ENCODE peak calls at places on chromosome 16, in seven cellular contexts. One of them, this sample, is unnamed.

GRCh38 chr16:65301029-65301428 is 179.2 kb upstream of the CDH11 start:
- DNase-seq in brain microvascular endothelial cell: no peak
- DNase-seq in GM10248: no peak
- DNase-seq in progenitor cell of endocrine pancreas: no peak
- DNase-seq in cardiac fibroblast: no peak
- DNase-seq in cardiac muscle cell: no peak
- DNase-seq in PC-3: no peak
- DNase-seq in this sample: no peak

GRCh38 chr16:84186685-84187437 is at the start of gene TAF1C:
- DNase-seq in brain microvascular endothelial cell: peak
- DNase-seq in GM10248: peak
- DNase-seq in progenitor cell of endocrine pancreas: peak
- DNase-seq in cardiac fibroblast: peak
- DNase-seq in cardiac muscle cell: peak
- DNase-seq in PC-3: peak
- DNase-seq in this sample: peak

GRCh38 chr16:83891742-83892141 is 7.2 kb upstream of the MLYCD start:
- DNase-seq in brain microvascular endothelial cell: no peak
- DNase-seq in GM10248: no peak
- DNase-seq in progenitor cell of endocrine pancreas: no peak
- DNase-seq in cardiac fibroblast: no peak
- DNase-seq in cardiac muscle cell: no peak
- DNase-seq in PC-3: no peak
- DNase-seq in this sample: no peak

GRCh38 chr16:1791943-1792812 is 1.3 kb downstream of the IGFALS start:
- DNase-seq in brain microvascular endothelial cell: no peak
- DNase-seq in GM10248: no peak
- DNase-seq in progenitor cell of endocrine pancreas: peak
- DNase-seq in cardiac fibroblast: no peak
- DNase-seq in cardiac muscle cell: no peak
- DNase-seq in PC-3: no peak
- DNase-seq in this sample: no peak

GRCh38 chr16:28873543-28874201 is 4.6 kb upstream of the ATP2A1 start:
- DNase-seq in brain microvascular endothelial cell: no peak
- DNase-seq in GM10248: peak
- DNase-seq in progenitor cell of endocrine pancreas: no peak
- DNase-seq in cardiac fibroblast: peak
- DNase-seq in cardiac muscle cell: peak
- DNase-seq in PC-3: peak
- DNase-seq in this sample: peak

GRCh38 chr16:30535777-30536190 is 1.1 kb upstream of the ZNF747 start:
- DNase-seq in brain microvascular endothelial cell: peak
- DNase-seq in GM10248: peak
- DNase-seq in progenitor cell of endocrine pancreas: no peak
- DNase-seq in cardiac fibroblast: peak
- DNase-seq in cardiac muscle cell: peak
- DNase-seq in PC-3: peak
- DNase-seq in this sample: peak

GRCh38 chr16:54928016-54928356 is 2.7 kb upstream of the IRX5 start:
- DNase-seq in brain microvascular endothelial cell: no peak
- DNase-seq in GM10248: no peak
- DNase-seq in progenitor cell of endocrine pancreas: no peak
- DNase-seq in cardiac fibroblast: peak
- DNase-seq in cardiac muscle cell: peak
- DNase-seq in PC-3: no peak
- DNase-seq in this sample: no peak

GRCh38 chr16:25210758-25211157 is 6.0 kb upstream of the AQP8 start:
- DNase-seq in brain microvascular endothelial cell: peak
- DNase-seq in GM10248: no peak
- DNase-seq in progenitor cell of endocrine pancreas: no peak
- DNase-seq in cardiac fibroblast: peak
- DNase-seq in cardiac muscle cell: peak
- DNase-seq in PC-3: peak
- DNase-seq in this sample: no peak

GRCh38 chr16:53058882-53059281 is 4.1 kb downstream of the CHD9 start:
- DNase-seq in brain microvascular endothelial cell: no peak
- DNase-seq in GM10248: no peak
- DNase-seq in progenitor cell of endocrine pancreas: no peak
- DNase-seq in cardiac fibroblast: no peak
- DNase-seq in cardiac muscle cell: no peak
- DNase-seq in PC-3: no peak
- DNase-seq in this sample: no peak

GRCh38 chr16:57061084-57061905 is 31.1 kb upstream of the CPNE2 start:
- DNase-seq in brain microvascular endothelial cell: no peak
- DNase-seq in GM10248: no peak
- DNase-seq in progenitor cell of endocrine pancreas: no peak
- DNase-seq in cardiac fibroblast: peak
- DNase-seq in cardiac muscle cell: peak
- DNase-seq in PC-3: peak
- DNase-seq in this sample: no peak

GRCh38 chr16:87812200-87812656 is 46.4 kb upstream of the KLHDC4 start:
- DNase-seq in brain microvascular endothelial cell: no peak
- DNase-seq in GM10248: no peak
- DNase-seq in progenitor cell of endocrine pancreas: no peak
- DNase-seq in cardiac fibroblast: no peak
- DNase-seq in cardiac muscle cell: no peak
- DNase-seq in PC-3: no peak
- DNase-seq in this sample: no peak

GRCh38 chr16:50252082-50252611 is 14.2 kb upstream of the ADCY7 start:
- DNase-seq in brain microvascular endothelial cell: no peak
- DNase-seq in GM10248: no peak
- DNase-seq in progenitor cell of endocrine pancreas: no peak
- DNase-seq in cardiac fibroblast: no peak
- DNase-seq in cardiac muscle cell: no peak
- DNase-seq in PC-3: no peak
- DNase-seq in this sample: no peak

GRCh38 chr16:50673496-50674275 is 7.4 kb downstream of the SNX20 start:
- DNase-seq in brain microvascular endothelial cell: no peak
- DNase-seq in GM10248: no peak
- DNase-seq in progenitor cell of endocrine pancreas: no peak
- DNase-seq in cardiac fibroblast: no peak
- DNase-seq in cardiac muscle cell: no peak
- DNase-seq in PC-3: no peak
- DNase-seq in this sample: no peak

GRCh38 chr16:27911486-27911885 is 152.0 kb downstream of the GSG1L start:
- DNase-seq in brain microvascular endothelial cell: no peak
- DNase-seq in GM10248: no peak
- DNase-seq in progenitor cell of endocrine pancreas: no peak
- DNase-seq in cardiac fibroblast: no peak
- DNase-seq in cardiac muscle cell: no peak
- DNase-seq in PC-3: no peak
- DNase-seq in this sample: no peak

GRCh38 chr16:50496990-50497389 is 51.2 kb upstream of the NKD1 start:
- DNase-seq in brain microvascular endothelial cell: peak
- DNase-seq in GM10248: no peak
- DNase-seq in progenitor cell of endocrine pancreas: no peak
- DNase-seq in cardiac fibroblast: no peak
- DNase-seq in cardiac muscle cell: no peak
- DNase-seq in PC-3: no peak
- DNase-seq in this sample: no peak

GRCh38 chr16:88341551-88342290 is 41.0 kb upstream of the ZNF469 start:
- DNase-seq in brain microvascular endothelial cell: no peak
- DNase-seq in GM10248: no peak
- DNase-seq in progenitor cell of endocrine pancreas: no peak
- DNase-seq in cardiac fibroblast: no peak
- DNase-seq in cardiac muscle cell: no peak
- DNase-seq in PC-3: no peak
- DNase-seq in this sample: no peak

GRCh38 chr16:9818702-9819101 is 363.5 kb downstream of the GRIN2A start:
- DNase-seq in brain microvascular endothelial cell: no peak
- DNase-seq in GM10248: no peak
- DNase-seq in progenitor cell of endocrine pancreas: no peak
- DNase-seq in cardiac fibroblast: no peak
- DNase-seq in cardiac muscle cell: no peak
- DNase-seq in PC-3: no peak
- DNase-seq in this sample: no peak

GRCh38 chr16:9821970-9822369 is 360.3 kb downstream of the GRIN2A start:
- DNase-seq in brain microvascular endothelial cell: no peak
- DNase-seq in GM10248: no peak
- DNase-seq in progenitor cell of endocrine pancreas: no peak
- DNase-seq in cardiac fibroblast: no peak
- DNase-seq in cardiac muscle cell: no peak
- DNase-seq in PC-3: no peak
- DNase-seq in this sample: no peak

GRCh38 chr16:9820481-9821246 is 361.6 kb downstream of the GRIN2A start:
- DNase-seq in brain microvascular endothelial cell: no peak
- DNase-seq in GM10248: no peak
- DNase-seq in progenitor cell of endocrine pancreas: peak
- DNase-seq in cardiac fibroblast: no peak
- DNase-seq in cardiac muscle cell: no peak
- DNase-seq in PC-3: no peak
- DNase-seq in this sample: no peak

GRCh38 chr16:9823510-9823909 is 358.7 kb downstream of the GRIN2A start:
- DNase-seq in brain microvascular endothelial cell: no peak
- DNase-seq in GM10248: no peak
- DNase-seq in progenitor cell of endocrine pancreas: no peak
- DNase-seq in cardiac fibroblast: no peak
- DNase-seq in cardiac muscle cell: no peak
- DNase-seq in PC-3: no peak
- DNase-seq in this sample: no peak

DNA sequence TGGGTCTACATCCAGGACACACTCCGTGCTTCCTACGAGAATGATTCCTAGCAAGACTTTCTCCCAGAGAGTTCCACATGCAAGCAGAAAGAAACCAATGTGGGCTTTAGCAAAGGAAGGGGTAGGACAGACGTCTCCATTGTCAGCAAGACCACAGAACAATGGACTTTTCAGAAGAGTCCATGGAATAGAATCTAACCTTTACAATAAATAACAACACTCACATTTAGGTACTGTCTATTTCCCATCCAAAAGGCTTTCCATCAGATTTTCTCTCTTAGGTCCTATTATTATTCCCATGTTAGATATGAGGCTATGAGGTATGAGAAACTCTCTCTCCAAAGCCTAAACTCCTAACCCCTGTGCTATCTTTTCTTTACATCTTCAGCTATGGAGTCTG is 360.9 kb downstream of the GRIN2A start:
- DNase-seq in brain microvascular endothelial cell: no peak
- DNase-seq in GM10248: no peak
- DNase-seq in progenitor cell of endocrine pancreas: no peak
- DNase-seq in cardiac fibroblast: no peak
- DNase-seq in cardiac muscle cell: no peak
- DNase-seq in PC-3: no peak
- DNase-seq in this sample: no peak
- TF ChIP-seq CTCF in brain microvascular endothelial cell: no peak
- TF ChIP-seq CTCF in GM10248: no peak
- TF ChIP-seq CTCF in progenitor cell of endocrine pancreas: no peak
- TF ChIP-seq CTCF in cardiac fibroblast: no peak
- TF ChIP-seq CTCF in cardiac muscle cell: no peak
- TF ChIP-seq CTCF in PC-3: no peak
- TF ChIP-seq CTCF in this sample: no peak

DNA sequence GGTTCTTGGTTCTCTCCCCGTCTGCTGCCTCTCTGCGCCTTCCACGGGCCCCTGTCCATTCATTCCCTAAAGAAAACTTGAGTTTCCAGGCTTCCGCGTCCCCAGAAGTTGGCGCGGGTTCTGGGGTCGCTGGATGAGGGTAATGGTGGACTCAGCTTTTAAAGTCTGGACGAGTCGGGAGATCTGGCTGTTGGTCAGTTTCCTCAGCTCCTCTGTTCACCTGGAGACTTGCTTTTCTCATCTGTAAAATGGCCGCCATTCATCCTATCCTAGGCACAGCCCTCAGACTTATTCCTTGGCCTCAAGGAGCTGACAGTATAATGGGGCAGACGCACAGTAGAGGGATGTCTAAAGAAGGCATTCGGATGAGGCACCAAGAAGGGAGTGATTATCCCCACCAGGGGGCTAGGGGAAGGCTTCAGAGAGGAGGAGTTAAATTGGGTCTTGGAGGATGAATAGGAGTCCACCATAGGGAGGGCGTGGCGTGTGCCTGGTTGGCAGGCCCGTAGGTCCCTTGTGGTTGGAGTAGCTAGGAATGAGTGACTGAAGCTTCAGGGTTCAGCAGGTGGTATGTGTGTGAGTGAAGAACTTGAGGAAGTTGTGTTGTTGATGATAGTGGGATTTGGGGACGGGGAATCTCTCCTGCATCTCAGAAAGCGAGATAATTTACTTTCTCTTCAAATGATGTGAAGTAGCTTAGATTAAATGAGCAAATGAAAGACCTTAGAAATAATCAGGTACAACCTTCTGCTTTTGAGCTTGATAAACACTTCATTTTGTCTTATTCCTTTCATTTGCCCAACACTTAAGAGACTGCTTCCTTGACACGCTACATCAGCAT is 655 bp downstream of the VPS35L start:
- DNase-seq in brain microvascular endothelial cell: peak
- DNase-seq in GM10248: peak
- DNase-seq in progenitor cell of endocrine pancreas: peak
- DNase-seq in cardiac fibroblast: peak
- DNase-seq in cardiac muscle cell: peak
- DNase-seq in PC-3: peak
- DNase-seq in this sample: peak
- TF ChIP-seq CTCF in brain microvascular endothelial cell: peak
- TF ChIP-seq CTCF in GM10248: no peak
- TF ChIP-seq CTCF in progenitor cell of endocrine pancreas: peak
- TF ChIP-seq CTCF in cardiac fibroblast: peak
- TF ChIP-seq CTCF in cardiac muscle cell: peak
- TF ChIP-seq CTCF in PC-3: no peak
- TF ChIP-seq CTCF in this sample: no peak

GRCh38 chr16:67294927-67295326 is 15.6 kb downstream of the PLEKHG4 start:
- DNase-seq in brain microvascular endothelial cell: no peak
- DNase-seq in GM10248: no peak
- DNase-seq in progenitor cell of endocrine pancreas: no peak
- DNase-seq in cardiac fibroblast: no peak
- DNase-seq in cardiac muscle cell: peak
- DNase-seq in PC-3: no peak
- DNase-seq in this sample: no peak

GRCh38 chr16:67298277-67298676 is 18.9 kb downstream of the PLEKHG4 start:
- DNase-seq in brain microvascular endothelial cell: no peak
- DNase-seq in GM10248: no peak
- DNase-seq in progenitor cell of endocrine pancreas: no peak
- DNase-seq in cardiac fibroblast: no peak
- DNase-seq in cardiac muscle cell: no peak
- DNase-seq in PC-3: no peak
- DNase-seq in this sample: no peak

GRCh38 chr16:67294171-67294757 is 14.9 kb downstream of the PLEKHG4 start:
- DNase-seq in brain microvascular endothelial cell: no peak
- DNase-seq in GM10248: no peak
- DNase-seq in progenitor cell of endocrine pancreas: no peak
- DNase-seq in cardiac fibroblast: no peak
- DNase-seq in cardiac muscle cell: no peak
- DNase-seq in PC-3: no peak
- DNase-seq in this sample: no peak

GRCh38 chr16:67299269-67299668 is 19.9 kb downstream of the PLEKHG4 start:
- DNase-seq in brain microvascular endothelial cell: no peak
- DNase-seq in GM10248: no peak
- DNase-seq in progenitor cell of endocrine pancreas: no peak
- DNase-seq in cardiac fibroblast: no peak
- DNase-seq in cardiac muscle cell: no peak
- DNase-seq in PC-3: no peak
- DNase-seq in this sample: no peak

GRCh38 chr16:67296422-67296821 is 17.1 kb downstream of the PLEKHG4 start:
- DNase-seq in brain microvascular endothelial cell: peak
- DNase-seq in GM10248: no peak
- DNase-seq in progenitor cell of endocrine pancreas: no peak
- DNase-seq in cardiac fibroblast: peak
- DNase-seq in cardiac muscle cell: peak
- DNase-seq in PC-3: peak
- DNase-seq in this sample: no peak
- TF ChIP-seq CTCF in brain microvascular endothelial cell: no peak
- TF ChIP-seq CTCF in GM10248: no peak
- TF ChIP-seq CTCF in progenitor cell of endocrine pancreas: no peak
- TF ChIP-seq CTCF in cardiac fibroblast: no peak
- TF ChIP-seq CTCF in cardiac muscle cell: no peak
- TF ChIP-seq CTCF in PC-3: no peak
- TF ChIP-seq CTCF in this sample: no peak

GRCh38 chr16:75005697-75006096 is 6.9 kb downstream of the ZNRF1 start:
- DNase-seq in brain microvascular endothelial cell: no peak
- DNase-seq in GM10248: no peak
- DNase-seq in progenitor cell of endocrine pancreas: no peak
- DNase-seq in cardiac fibroblast: no peak
- DNase-seq in cardiac muscle cell: no peak
- DNase-seq in PC-3: no peak
- DNase-seq in this sample: no peak
- TF ChIP-seq CTCF in brain microvascular endothelial cell: no peak
- TF ChIP-seq CTCF in GM10248: no peak
- TF ChIP-seq CTCF in progenitor cell of endocrine pancreas: no peak
- TF ChIP-seq CTCF in cardiac fibroblast: no peak
- TF ChIP-seq CTCF in cardiac muscle cell: no peak
- TF ChIP-seq CTCF in PC-3: no peak
- TF ChIP-seq CTCF in this sample: no peak